ENCODE peak calls at places on chromosomes 7 and 10, in five cellular contexts. L is OCI-LY7, V is Panc1, J is fibroblast of lung, W is retinal pigment epithelial cell. M is an unnamed sample.

GRCh38 chr10:88990528-88991160 is at the start of gene FAS:
- DNase-seq in L (peak; percentile 82), V (no peak), J (peak; percentile 73), W (no peak), M (peak; percentile 75)

GRCh38 chr10:30386801-30387588 is 37.9 kb upstream of the MTPAP start:
- DNase-seq in L (no peak), V (no peak), J (no peak), W (no peak), M (no peak)

GRCh38 chr7:94177441-94177840 is 173.3 kb upstream of the BET1 start:
- DNase-seq in L (no peak), V (no peak), J (no peak), W (no peak), M (no peak)

GRCh38 chr10:74927701-74928100 is 101.3 kb downstream of the KAT6B start:
- DNase-seq in L (no peak), V (no peak), J (no peak), W (no peak), M (no peak)

GRCh38 chr10:26199841-26200240 is 16.7 kb upstream of the GAD2 start:
- DNase-seq in L (no peak), V (no peak), J (no peak), W (no peak), M (no peak)

GRCh38 chr7:94301024-94301588 is 93.6 kb upstream of the COL1A2 start:
- DNase-seq in L (no peak), V (peak; percentile 67), J (peak; percentile 97), W (peak; percentile 88), M (no peak)

GRCh38 chr10:62814901-62815372 is 1.2 kb downstream of the EGR2 start:
- DNase-seq in L (no peak), V (no peak), J (no peak), W (no peak), M (no peak)

GRCh38 chr7:30029696-30030095 is 1.5 kb downstream of the PLEKHA8 start:
- DNase-seq in L (peak; percentile 62), V (no peak), J (no peak), W (no peak), M (no peak)

GRCh38 chr10:109902992-109903947 is 20.0 kb downstream of the XPNPEP1 start:
- DNase-seq in L (no peak), V (no peak), J (peak; percentile 40), W (no peak), M (no peak)

GRCh38 chr7:51324206-51324884 is 7.7 kb upstream of the COBL start:
- DNase-seq in L (no peak), V (no peak), J (peak; percentile 16), W (no peak), M (no peak)

GRCh38 chr10:121260383-121260782 is 337.9 kb downstream of the FGFR2 start:
- DNase-seq in L (no peak), V (peak; percentile 1), J (no peak), W (no peak), M (no peak)

GRCh38 chr7:155858521-155859061 is 46.3 kb upstream of the SHH start:
- DNase-seq in L (no peak), V (no peak), J (peak; percentile 66), W (peak; percentile 89), M (no peak)

GRCh38 chr10:15300145-15300544 is 70.9 kb downstream of the FAM171A1 start:
- DNase-seq in L (no peak), V (no peak), J (no peak), W (no peak), M (no peak)

GRCh38 chr10:120402358-120402757 is 54.7 kb upstream of the PLPP4 start:
- DNase-seq in L (no peak), V (no peak), J (no peak), W (no peak), M (no peak)

GRCh38 chr10:1184541-1185415 is 128.6 kb downstream of the WDR37 start:
- DNase-seq in L (no peak), V (no peak), J (no peak), W (no peak), M (no peak)

GRCh38 chr7:48384180-48384752 is 213.0 kb downstream of the ABCA13 start:
- DNase-seq in L (no peak), V (no peak), J (no peak), W (no peak), M (no peak)

GRCh38 chr7:57427594-57427993 is 22.4 kb upstream of the ZNF716 start:
- DNase-seq in L (no peak), V (no peak), J (no peak), W (no peak), M (no peak)

GRCh38 chr10:132232981-132233380 is 46.2 kb downstream of the DPYSL4 start:
- DNase-seq in L (no peak), V (no peak), J (no peak), W (no peak), M (no peak)

GRCh38 chr10:34116780-34117179 is 698.3 kb downstream of the PARD3 start:
- DNase-seq in L (no peak), V (no peak), J (no peak), W (no peak), M (no peak)

GRCh38 chr7:48042216-48042615 is 6.9 kb downstream of the C7orf57 start:
- DNase-seq in L (no peak), V (no peak), J (no peak), W (no peak), M (no peak)

GRCh38 chr10:72335394-72336258 is 19.1 kb downstream of the DNAJB12 start:
- DNase-seq in L (peak; percentile 45), V (no peak), J (peak; percentile 91), W (peak; percentile 87), M (peak; percentile 74)

GRCh38 chr10:27986831-27987230 is 12.0 kb downstream of the ODAD2 start:
- DNase-seq in L (no peak), V (no peak), J (no peak), W (no peak), M (no peak)

GRCh38 chr7:150668472-150668911 is 17.0 kb upstream of the GIMAP2 start:
- DNase-seq in L (no peak), V (no peak), J (no peak), W (no peak), M (peak; percentile 51)

GRCh38 chr10:71720304-71720672 is 710 bp upstream of the C10orf105 start:
- DNase-seq in L (no peak), V (no peak), J (no peak), W (no peak), M (no peak)

GRCh38 chr7:36202347-36202896 is 49.4 kb downstream of the EEPD1 start:
- DNase-seq in L (no peak), V (no peak), J (no peak), W (no peak), M (no peak)

GRCh38 chr10:51109821-51110533 is 35.7 kb downstream of the PRKG1 start:
- DNase-seq in L (no peak), V (no peak), J (peak; percentile 71), W (peak; percentile 17), M (no peak)

GRCh38 chr7:21476429-21476828 is 48.5 kb downstream of the SP4 start:
- DNase-seq in L (no peak), V (no peak), J (no peak), W (no peak), M (no peak)

GRCh38 chr7:23713285-23714235 is 3.5 kb downstream of the STK31 start:
- DNase-seq in L (no peak), V (peak; percentile 77), J (peak; percentile 41), W (peak; percentile 82), M (no peak)

GRCh38 chr7:23715099-23715498 is 5.1 kb downstream of the STK31 start:
- DNase-seq in L (no peak), V (no peak), J (no peak), W (no peak), M (no peak)

GRCh38 chr7:23714579-23714978 is 4.6 kb downstream of the STK31 start:
- DNase-seq in L (no peak), V (no peak), J (no peak), W (no peak), M (no peak)

GRCh38 chr7:23710000-23710399 is at the start of gene STK31:
- DNase-seq in L (no peak), V (no peak), J (no peak), W (no peak), M (no peak)

DNA sequence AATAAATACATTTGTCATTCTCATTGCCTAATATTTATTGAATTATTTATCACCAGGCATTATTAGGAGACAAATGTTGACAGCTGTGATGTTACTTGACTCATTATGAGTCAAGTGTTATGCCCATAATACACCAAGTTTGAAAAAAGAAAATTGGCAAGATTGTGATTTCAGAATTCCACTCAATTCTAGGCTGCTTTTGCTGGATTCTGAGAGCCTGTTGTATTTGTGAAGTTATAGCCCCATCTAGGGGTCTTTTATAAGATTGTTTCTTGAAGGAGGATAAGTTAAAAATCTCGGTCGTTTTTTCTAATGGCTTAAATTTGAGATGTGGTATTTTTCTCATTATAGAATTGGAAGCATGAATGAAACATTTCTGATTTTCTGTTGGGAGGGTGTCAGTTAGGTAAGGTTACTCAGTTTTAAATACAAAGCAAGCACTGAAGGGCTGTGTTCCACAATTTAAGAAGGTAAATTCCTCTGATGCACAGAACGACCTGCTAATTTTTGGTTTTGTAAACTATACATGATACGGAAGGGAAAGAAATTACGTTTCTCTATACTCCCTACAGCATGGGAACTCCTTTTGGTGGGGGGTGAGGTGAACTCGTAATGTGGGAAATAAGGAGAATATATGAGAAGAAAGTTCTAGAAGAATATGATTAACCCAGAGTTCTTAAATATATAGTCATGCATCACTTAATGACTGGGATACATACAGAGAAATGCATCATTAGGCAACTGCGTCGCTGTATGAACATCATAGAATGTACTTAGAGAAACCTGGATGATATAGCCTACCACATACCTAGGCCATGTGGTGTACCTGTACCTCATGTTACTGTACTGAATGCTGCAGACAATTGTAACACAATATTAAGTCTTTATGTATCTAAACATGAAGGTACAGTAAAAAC is 2.6 kb downstream of the STK31 start:
- DNase-seq in L (peak; percentile 67), V (peak; percentile 74), J (peak; percentile 83), W (peak; percentile 51), M (peak; percentile 68)
- TF ChIP-seq CTCF in L (peak; percentile 90), V (peak; percentile 63), J (peak; percentile 47), W (peak; percentile 45), M (peak; percentile 21)

DNA sequence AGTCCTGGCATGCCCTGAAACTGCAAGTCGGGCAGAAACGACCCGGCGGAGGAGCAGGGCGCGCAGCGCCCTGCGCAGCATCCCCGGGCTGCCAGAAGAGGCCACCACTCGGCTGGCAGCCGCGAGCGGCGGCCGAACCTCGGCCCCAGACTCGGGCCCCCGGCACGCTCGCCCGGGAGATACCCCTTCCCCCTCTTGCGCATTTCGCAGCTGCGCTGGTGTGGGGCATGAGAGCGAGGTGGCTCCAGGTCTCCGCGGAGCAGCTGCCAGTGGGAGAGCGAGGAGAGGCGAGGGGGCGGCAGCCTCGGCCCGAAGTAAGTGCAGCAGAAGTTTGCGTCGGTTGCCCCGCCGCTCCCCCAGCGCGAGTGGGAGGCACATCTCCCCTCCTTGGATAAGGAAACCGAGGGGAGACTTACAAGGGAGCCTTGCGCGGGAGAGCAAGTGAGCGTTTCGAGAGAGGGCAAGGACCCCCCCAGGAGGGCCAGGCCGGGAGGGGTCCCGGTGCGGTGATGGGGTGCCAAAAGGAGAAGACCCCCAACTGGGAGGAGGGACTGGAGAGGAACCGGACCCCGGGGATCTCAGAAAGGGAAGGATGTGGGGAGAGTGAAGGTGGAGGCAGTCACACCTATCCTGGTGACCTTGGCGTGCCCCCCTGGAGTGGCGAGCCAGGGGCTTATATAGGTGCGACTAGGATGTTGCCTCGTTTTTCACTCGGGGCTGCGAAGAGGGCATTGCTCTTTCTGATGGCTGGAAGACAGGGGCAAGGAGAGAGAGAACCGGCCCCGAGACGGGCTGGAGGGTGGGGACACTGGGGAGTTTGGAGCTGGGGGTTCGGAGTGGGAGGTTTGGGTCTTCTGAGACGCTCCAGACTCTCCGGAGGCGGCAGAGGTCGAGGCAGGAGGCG is 256.3 kb downstream of the OTUD1 start:
- DNase-seq in L (no peak), V (no peak), J (no peak), W (no peak), M (peak; percentile 20)
- TF ChIP-seq CTCF in L (no peak), V (no peak), J (no peak), W (no peak), M (no peak)

GRCh38 chr7:124251616-124252015 is 218.7 kb upstream of the TMEM229A start:
- DNase-seq in L (no peak), V (no peak), J (peak; percentile 74), W (no peak), M (no peak)
- TF ChIP-seq CTCF in L (no peak), V (no peak), J (no peak), W (no peak), M (no peak)

GRCh38 chr7:38625866-38626265 is 5.3 kb downstream of the AMPH start:
- DNase-seq in L (no peak), V (no peak), J (no peak), W (no peak), M (no peak)
- TF ChIP-seq CTCF in L (no peak), V (no peak), J (no peak), W (no peak), M (no peak)